ENCODE peak calls at places on chromosomes 2 and 18, in ten cellular contexts. F is HTR-8/SVneo; L is LoVo; A is GM12891; P is T-helper 1 cell; D is T follicular helper cell; U is mucosa of descending colon; O is stimulated activated CD4-positive, alpha-beta T cell treated with anti-CD3 and anti-CD28 coated beads, Interleukin-2, amount 100 ng/mL, for 48 hours; I is NCI-H774; K is left ventricle myocardium superior. B is an unnamed sample.
A peak's percentile ranks its signal among the peaks of the same experiment; 100 is the strongest.

GRCh38 chr2:24106786-24107185 is 16.3 kb downstream of the PFN4 start:
- DNase-seq in F (no peak), L (no peak), A (no peak), P (no peak), D (no peak), U (no peak), O (no peak), I (no peak), K (no peak), B (no peak)

GRCh38 chr2:28108143-28108542 is 217.6 kb downstream of the BABAM2 start:
- DNase-seq in F (no peak), L (no peak), A (no peak), P (no peak), D (no peak), U (no peak), O (no peak), I (no peak), K (no peak), B (no peak)

GRCh38 chr2:239930378-239930777 is 94.8 kb downstream of the NDUFA10 start:
- DNase-seq in F (no peak), L (no peak), A (no peak), P (no peak), D (no peak), U (no peak), O (no peak), I (no peak), K (no peak), B (no peak)

GRCh38 chr2:224405412-224405811 is 3.5 kb upstream of the FAM124B start:
- DNase-seq in F (no peak), L (no peak), A (no peak), P (no peak), D (no peak), U (no peak), O (no peak), I (no peak), K (no peak), B (no peak)

GRCh38 chr2:200340527-200341224 is 34.2 kb downstream of the SPATS2L start:
- DNase-seq in F (no peak), L (no peak), A (no peak), P (no peak), D (no peak), U (no peak), O (no peak), I (no peak), K (no peak), B (no peak)

GRCh38 chr2:217429981-217430500 is 570.2 kb upstream of the TNP1 start:
- DNase-seq in F (no peak), L (no peak), A (no peak), P (no peak), D (no peak), U (no peak), O (no peak), I (no peak), K (no peak), B (no peak)

GRCh38 chr2:134674687-134675086 is 44.1 kb downstream of the TMEM163 start:
- DNase-seq in F (no peak), L (no peak), A (no peak), P (no peak), D (no peak), U (no peak), O (no peak), I (no peak), K (no peak), B (no peak)

GRCh38 chr18:22265838-22266237 is 96.4 kb downstream of the GATA6 start:
- DNase-seq in F (no peak), L (no peak), A (no peak), P (no peak), D (no peak), U (no peak), O (no peak), I (no peak), K (peak; percentile 56), B (no peak)

GRCh38 chr2:109225170-109225775 is 96.3 kb downstream of the SH3RF3 start:
- DNase-seq in F (no peak), L (no peak), A (no peak), P (no peak), D (no peak), U (no peak), O (no peak), I (no peak), K (no peak), B (no peak)

GRCh38 chr2:30684996-30685395 is 122.2 kb downstream of the CAPN13 start:
- DNase-seq in F (no peak), L (no peak), A (no peak), P (no peak), D (no peak), U (no peak), O (no peak), I (no peak), K (no peak), B (no peak)

GRCh38 chr18:13500891-13501887 is 225.2 kb downstream of the FAM210A start:
- DNase-seq in F (peak; percentile 27), L (no peak), A (no peak), P (no peak), D (no peak), U (no peak), O (no peak), I (peak; percentile 67), K (peak; percentile 72), B (peak; percentile 29)

GRCh38 chr2:187986392-187987105 is 305.1 kb upstream of the GULP1 start:
- DNase-seq in F (no peak), L (no peak), A (no peak), P (no peak), D (no peak), U (no peak), O (no peak), I (no peak), K (no peak), B (no peak)

GRCh38 chr2:127498386-127498785 is 27.9 kb downstream of the IWS1 start:
- DNase-seq in F (no peak), L (no peak), A (no peak), P (no peak), D (no peak), U (no peak), O (no peak), I (no peak), K (no peak), B (no peak)

GRCh38 chr18:50924372-50924771 is 43.5 kb upstream of the ELAC1 start:
- DNase-seq in F (no peak), L (no peak), A (no peak), P (no peak), D (no peak), U (no peak), O (no peak), I (no peak), K (no peak), B (no peak)

GRCh38 chr2:215969131-215969841 is 44.1 kb downstream of the MREG start:
- DNase-seq in F (no peak), L (no peak), A (no peak), P (no peak), D (no peak), U (no peak), O (no peak), I (no peak), K (no peak), B (no peak)

GRCh38 chr2:132651115-132652099 is 18.6 kb downstream of the LYPD1 start:
- DNase-seq in F (peak; percentile 51), L (no peak), A (no peak), P (no peak), D (no peak), U (no peak), O (no peak), I (no peak), K (no peak), B (no peak)

GRCh38 chr2:3536682-3537632 is 17.6 kb upstream of the ADI1 start:
- DNase-seq in F (peak; percentile 79), L (peak; percentile 61), A (peak; percentile 39), P (no peak), D (no peak), U (no peak), O (no peak), I (no peak), K (peak; percentile 59), B (no peak)

GRCh38 chr18:23703057-23703986 is 14.1 kb downstream of the LAMA3 start:
- DNase-seq in F (peak; percentile 36), L (no peak), A (no peak), P (no peak), D (no peak), U (no peak), O (no peak), I (peak; percentile 5), K (no peak), B (no peak)

GRCh38 chr2:53098323-53099073 is 669.1 kb upstream of the CHAC2 start:
- DNase-seq in F (no peak), L (peak; percentile 3), A (no peak), P (no peak), D (no peak), U (no peak), O (no peak), I (no peak), K (no peak), B (no peak)